ENCODE peak calls at places on chromosomes 1 and 21, in eight cellular contexts. T, M, X, C, A, G, I and Y are unnamed samples.

GRCh38 chr1:231590453-231591198 is 36.0 kb upstream of the DISC1 start:
- DNase-seq in T (peak), M (no peak), X (peak), C (peak), A (peak), G (peak), I (peak), Y (peak)

GRCh38 chr1:206776239-206776638 is 3.9 kb upstream of the IL10 start:
- DNase-seq in T (no peak), M (no peak), X (peak), C (peak), A (no peak), G (no peak), I (no peak), Y (no peak)

GRCh38 chr1:14693996-14694395 is 95.5 kb downstream of the KAZN start:
- DNase-seq in T (no peak), M (no peak), X (peak), C (no peak), A (no peak), G (no peak), I (no peak), Y (no peak)

GRCh38 chr1:208807446-208808117 is 563.4 kb upstream of the PLXNA2 start:
- DNase-seq in T (no peak), M (no peak), X (no peak), C (no peak), A (no peak), G (no peak), I (no peak), Y (no peak)

GRCh38 chr21:21921410-21922232 is 923.4 kb downstream of the NCAM2 start:
- DNase-seq in T (no peak), M (no peak), X (peak), C (peak), A (peak), G (no peak), I (no peak), Y (no peak)

GRCh38 chr1:22619252-22619651 is 17.2 kb upstream of the C1QA start:
- DNase-seq in T (no peak), M (no peak), X (no peak), C (no peak), A (no peak), G (no peak), I (no peak), Y (no peak)

GRCh38 chr1:200530551-200531261 is 89.8 kb downstream of the KIF14 start:
- DNase-seq in T (no peak), M (peak), X (no peak), C (no peak), A (peak), G (no peak), I (no peak), Y (no peak)

GRCh38 chr1:94727846-94728715 is 92.1 kb upstream of the SLC44A3 start:
- DNase-seq in T (no peak), M (no peak), X (peak), C (no peak), A (peak), G (no peak), I (no peak), Y (peak)

GRCh38 chr21:17050156-17050555 is 462.7 kb upstream of the CXADR start:
- DNase-seq in T (no peak), M (no peak), X (no peak), C (no peak), A (no peak), G (no peak), I (no peak), Y (no peak)

GRCh38 chr21:26843912-26844257 is 1.3 kb downstream of the ADAMTS1 start:
- DNase-seq in T (peak), M (no peak), X (peak), C (no peak), A (peak), G (no peak), I (peak), Y (no peak)

GRCh38 chr1:185825556-185825955 is 91.4 kb downstream of the HMCN1 start:
- DNase-seq in T (no peak), M (no peak), X (peak), C (no peak), A (peak), G (no peak), I (no peak), Y (no peak)

GRCh38 chr21:20045197-20045596 is 953.0 kb upstream of the NCAM2 start:
- DNase-seq in T (no peak), M (no peak), X (no peak), C (no peak), A (no peak), G (no peak), I (no peak), Y (no peak)

GRCh38 chr1:42567038-42567437 is 91.2 kb upstream of the PPIH start:
- DNase-seq in T (no peak), M (no peak), X (no peak), C (no peak), A (no peak), G (no peak), I (no peak), Y (no peak)

GRCh38 chr1:110214454-110215404 is 4.6 kb downstream of the KCNC4 start:
- DNase-seq in T (no peak), M (no peak), X (peak), C (peak), A (no peak), G (no peak), I (no peak), Y (no peak)

GRCh38 chr1:110213143-110213540 is 3.0 kb downstream of the KCNC4 start:
- DNase-seq in T (no peak), M (no peak), X (no peak), C (no peak), A (no peak), G (no peak), I (no peak), Y (no peak)

GRCh38 chr1:110211503-110212164 is 1.5 kb downstream of the KCNC4 start:
- DNase-seq in T (no peak), M (no peak), X (no peak), C (no peak), A (no peak), G (no peak), I (no peak), Y (no peak)

GRCh38 chr1:110210604-110211502 is 739 bp downstream of the KCNC4 start:
- DNase-seq in T (peak), M (peak), X (peak), C (no peak), A (peak), G (peak), I (peak), Y (no peak)

DNA sequence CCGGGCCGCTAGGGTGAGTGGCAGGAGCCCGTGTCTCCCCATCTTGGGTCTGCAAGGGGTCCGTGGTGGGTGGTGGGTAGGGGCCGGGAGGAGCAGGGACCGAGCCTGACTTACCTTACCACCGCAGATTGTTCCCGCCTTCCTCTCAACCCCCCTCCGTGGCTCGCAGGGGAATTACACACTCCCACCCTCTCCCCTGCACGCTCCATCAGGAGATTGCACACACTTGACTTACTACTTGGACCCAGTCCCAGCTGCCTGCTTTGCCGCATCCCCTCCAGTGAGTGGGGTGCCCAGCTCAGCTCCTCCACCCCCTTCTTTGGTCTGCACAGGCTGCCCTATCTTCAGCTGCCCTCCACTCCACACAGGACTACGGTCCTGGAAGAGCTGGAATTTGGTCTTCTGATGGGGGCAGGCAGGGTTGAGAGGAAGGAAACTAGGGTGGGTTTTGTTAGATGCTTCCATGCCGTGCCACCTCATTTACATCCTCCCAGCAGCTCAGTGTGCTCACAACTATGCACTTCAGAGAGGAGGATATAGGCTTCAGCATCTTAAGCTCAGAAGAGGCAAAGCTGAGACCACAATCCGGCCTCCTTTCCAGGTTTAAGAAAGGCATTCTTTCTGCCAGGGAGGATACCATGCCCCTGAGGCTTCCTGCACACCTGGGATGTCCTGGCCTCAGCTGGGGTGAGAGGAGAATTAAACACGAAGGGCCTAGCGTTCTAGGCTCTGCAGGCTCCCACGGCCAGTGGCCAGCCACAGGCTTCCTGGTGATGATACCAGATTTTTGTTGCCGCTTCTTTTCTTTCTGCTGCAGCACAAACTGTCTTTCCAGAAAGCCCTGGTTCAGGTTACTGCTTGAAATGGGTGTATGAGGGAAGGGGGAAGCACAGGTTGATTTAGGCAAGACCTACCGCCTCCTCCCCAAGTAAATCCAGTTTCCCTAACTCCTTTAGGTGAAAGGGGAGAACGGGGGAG is 2.3 kb downstream of the KCNC4 start:
- DNase-seq in T (no peak), M (no peak), X (peak), C (no peak), A (no peak), G (peak), I (peak), Y (no peak)
- H3K4me3 ChIP-seq in T (no peak), M (peak), X (no peak), C (no peak), A (no peak), G (peak), I (peak), Y (no peak)

DNA sequence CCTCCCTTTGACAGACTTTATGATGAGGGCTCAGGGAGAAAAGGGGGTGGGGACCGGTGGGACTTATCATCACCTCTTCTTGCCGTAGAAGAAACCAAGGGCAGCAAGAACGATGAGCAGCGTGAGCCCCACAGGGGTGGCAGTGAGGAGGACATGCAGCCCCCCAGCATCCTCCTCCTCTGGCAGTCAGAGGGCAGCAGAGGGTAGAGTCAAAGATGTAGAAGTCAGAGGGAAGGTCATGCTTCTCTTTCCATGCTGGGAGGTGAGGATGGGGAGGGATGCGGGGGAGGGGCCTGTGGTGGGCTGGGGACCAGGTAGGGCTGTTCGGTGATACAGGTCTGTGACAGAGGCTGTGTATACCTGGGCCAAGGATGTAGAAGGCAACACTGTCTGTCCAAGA is 14.8 kb downstream of the INSRR start:
- DNase-seq in T (no peak), M (no peak), X (no peak), C (no peak), A (no peak), G (no peak), I (no peak), Y (no peak)
- H3K4me3 ChIP-seq in T (no peak), M (no peak), X (no peak), C (no peak), A (no peak), G (no peak), I (no peak), Y (no peak)

GRCh38 chr1:27961646-27962221 is 2.0 kb downstream of the XKR8 start:
- DNase-seq in T (no peak), M (no peak), X (peak), C (no peak), A (no peak), G (no peak), I (no peak), Y (no peak)
- H3K4me3 ChIP-seq in T (no peak), M (no peak), X (no peak), C (no peak), A (no peak), G (no peak), I (no peak), Y (no peak)

DNA sequence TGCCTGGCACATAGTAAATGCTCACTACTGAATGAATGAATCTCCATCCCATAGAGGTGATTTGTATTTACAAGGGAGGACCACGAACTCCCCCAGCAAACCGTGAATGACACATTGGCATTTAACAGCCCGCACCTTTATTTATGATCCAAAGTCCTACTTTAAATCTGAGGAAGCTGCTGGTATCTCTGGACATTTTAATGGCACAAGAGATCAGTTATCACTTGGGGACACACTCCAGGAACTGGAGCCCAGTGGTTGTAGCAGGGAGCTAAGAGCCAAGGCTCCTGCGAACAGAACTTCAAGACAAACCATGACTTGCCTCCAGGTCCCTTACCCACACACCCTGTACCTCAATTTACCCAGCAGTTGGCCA is 1.2 kb downstream of the CTNNBIP1 start:
- DNase-seq in T (no peak), M (no peak), X (no peak), C (no peak), A (no peak), G (no peak), I (no peak), Y (no peak)
- H3K4me3 ChIP-seq in T (no peak), M (peak), X (peak), C (peak), A (peak), G (no peak), I (peak), Y (peak)

GRCh38 chr1:161225534-161226319 is at the start of gene TOMM40L:
- DNase-seq in T (peak), M (peak), X (peak), C (peak), A (peak), G (peak), I (peak), Y (peak)

GRCh38 chr1:161226320-161226711 is 456 bp downstream of the TOMM40L start:
- DNase-seq in T (peak), M (no peak), X (no peak), C (no peak), A (peak), G (no peak), I (no peak), Y (no peak)

GRCh38 chr1:161226759-161227158 is 899 bp downstream of the TOMM40L start:
- DNase-seq in T (no peak), M (no peak), X (no peak), C (no peak), A (no peak), G (no peak), I (no peak), Y (no peak)

GRCh38 chr1:161223805-161224694 is 622 bp upstream of the APOA2 start:
- DNase-seq in T (no peak), M (no peak), X (no peak), C (no peak), A (no peak), G (no peak), I (no peak), Y (no peak)

GRCh38 chr1:161225178-161225533 is 704 bp upstream of the TOMM40L start:
- DNase-seq in T (no peak), M (no peak), X (no peak), C (no peak), A (no peak), G (no peak), I (no peak), Y (no peak)
- H3K4me3 ChIP-seq in T (no peak), M (no peak), X (no peak), C (no peak), A (peak), G (no peak), I (no peak), Y (no peak)

GRCh38 chr1:110069302-110070281 is 880 bp downstream of the ALX3 start:
- DNase-seq in T (no peak), M (no peak), X (no peak), C (no peak), A (no peak), G (no peak), I (no peak), Y (no peak)
- H3K4me3 ChIP-seq in T (no peak), M (no peak), X (no peak), C (no peak), A (no peak), G (peak), I (peak), Y (no peak)

DNA sequence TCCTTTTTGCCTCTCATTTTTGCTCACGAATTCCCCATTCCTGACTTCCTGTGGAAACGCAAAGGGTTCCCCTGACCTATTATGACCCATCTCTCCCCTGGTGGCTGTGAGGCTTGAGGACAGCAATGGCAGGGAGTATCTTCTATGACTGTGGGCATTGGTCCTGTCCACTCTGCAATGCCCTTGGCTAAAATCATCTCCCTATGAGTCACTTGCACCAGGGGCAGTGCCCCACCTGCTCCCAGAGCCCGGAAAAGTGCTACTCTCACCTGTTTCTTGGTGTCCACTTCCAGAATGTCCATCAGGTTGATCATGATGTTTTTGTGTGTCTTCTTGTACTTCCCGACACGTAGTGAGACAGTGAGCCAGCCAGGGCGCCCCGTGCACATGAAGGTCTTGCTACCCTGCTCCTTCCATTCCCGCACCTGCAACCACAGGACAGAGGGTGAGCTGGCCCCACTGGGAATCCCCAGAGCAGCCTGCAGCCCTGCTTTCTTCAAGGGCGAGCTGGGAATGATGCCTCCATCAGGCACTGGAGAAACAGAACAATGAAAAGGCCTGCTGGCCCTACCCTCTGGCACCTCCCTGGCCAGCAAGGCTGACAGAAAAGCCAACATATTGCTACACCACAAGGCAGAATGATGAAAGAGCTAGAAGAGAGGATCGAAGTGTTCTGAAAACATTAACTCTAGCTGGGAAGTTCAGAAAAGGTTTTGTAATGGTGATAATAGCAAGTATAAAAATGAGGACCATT is 3.5 kb downstream of the DHCR24 start:
- DNase-seq in T (no peak), M (no peak), X (peak), C (no peak), A (no peak), G (no peak), I (no peak), Y (peak)
- H3K4me3 ChIP-seq in T (no peak), M (no peak), X (peak), C (peak), A (no peak), G (no peak), I (no peak), Y (peak)

DNA sequence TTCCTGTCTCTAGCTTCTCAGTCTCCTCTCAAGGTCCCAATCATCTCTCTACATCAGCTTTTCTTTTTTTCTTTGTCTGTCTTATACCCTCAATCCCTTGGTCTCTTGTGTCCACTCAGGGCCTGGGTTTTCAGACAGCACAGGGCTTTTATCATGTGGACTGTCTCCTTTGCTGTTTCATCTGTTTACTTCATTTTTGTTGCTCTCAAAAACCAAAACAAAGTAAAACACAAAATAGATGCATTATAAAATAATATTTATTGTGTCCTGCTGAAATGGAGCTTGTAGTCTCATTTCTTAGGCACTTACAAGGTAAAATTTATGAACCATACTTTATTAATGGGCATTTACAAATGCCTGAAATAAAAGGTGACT is 17.8 kb upstream of the SLAMF6 start:
- DNase-seq in T (no peak), M (no peak), X (no peak), C (no peak), A (no peak), G (no peak), I (no peak), Y (no peak)
- H3K4me3 ChIP-seq in T (no peak), M (peak), X (no peak), C (no peak), A (no peak), G (no peak), I (no peak), Y (no peak)

DNA sequence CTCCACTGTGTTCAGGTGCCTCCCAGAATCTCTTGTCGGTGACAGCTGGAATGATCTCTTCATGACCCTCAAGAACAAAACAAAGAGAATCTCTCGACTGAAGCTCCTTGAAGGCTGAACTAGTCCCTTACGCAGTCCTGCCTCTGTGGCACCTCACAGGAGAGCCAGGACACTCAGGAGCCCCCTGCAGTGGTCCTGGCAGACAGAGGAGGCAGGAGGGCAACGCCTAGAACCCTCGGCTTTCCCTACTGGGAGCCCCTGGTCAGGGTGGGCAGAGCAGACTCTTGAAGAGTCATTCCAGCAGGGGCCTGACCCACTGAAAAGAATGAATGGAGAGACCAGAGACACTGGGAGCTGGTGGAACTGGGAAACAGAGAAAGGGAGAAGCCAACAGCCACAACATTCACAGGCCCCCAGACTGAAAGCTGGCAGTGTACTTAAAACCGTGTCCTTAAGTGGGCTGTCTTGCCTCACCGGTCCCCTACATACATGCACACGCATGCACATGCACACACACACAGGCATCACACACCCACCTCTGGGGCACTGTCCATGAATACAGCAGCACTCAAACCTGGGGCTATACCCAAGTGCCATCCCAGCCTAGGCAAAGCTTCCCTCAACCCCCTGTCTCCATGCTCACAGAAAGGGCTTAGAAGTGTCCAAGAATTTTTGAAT is 67.5 kb upstream of the ANGPTL1 start:
- DNase-seq in T (no peak), M (no peak), X (no peak), C (no peak), A (no peak), G (peak), I (no peak), Y (no peak)
- H3K4me3 ChIP-seq in T (no peak), M (no peak), X (no peak), C (no peak), A (no peak), G (peak), I (no peak), Y (no peak)